ENCODE peak calls at places on chromosomes 5 and 9, in five cellular contexts. R is adrenal gland, S is fibroblast of lung, E is HFF-Myc, T is foreskin fibroblast. J is an unnamed sample.

GRCh38 chr9:132548971-132549649 is 33.3 kb upstream of the BARHL1 start:
- DNase-seq in R (no peak), S (peak), E (no peak), T (no peak), J (no peak)

GRCh38 chr5:440413-441180 is 2.4 kb upstream of the EXOC3 start:
- DNase-seq in R (no peak), S (no peak), E (no peak), T (no peak), J (peak)

GRCh38 chr5:124860271-124860670 is 113.8 kb upstream of the ZNF608 start:
- DNase-seq in R (no peak), S (peak), E (no peak), T (peak), J (no peak)

GRCh38 chr5:137220523-137220927 is 278.6 kb downstream of the SPOCK1 start:
- DNase-seq in R (peak), S (peak), E (peak), T (peak), J (peak)

GRCh38 chr9:12740845-12741244 is 34.0 kb upstream of the LURAP1L start:
- DNase-seq in R (no peak), S (peak), E (no peak), T (no peak), J (no peak)

GRCh38 chr9:120043448-120043847 is 536.5 kb downstream of the CDK5RAP2 start:
- DNase-seq in R (no peak), S (no peak), E (no peak), T (no peak), J (no peak)

GRCh38 chr5:57458443-57458842 is 24.2 kb downstream of the ACTBL2 start:
- DNase-seq in R (no peak), S (no peak), E (no peak), T (no peak), J (no peak)

GRCh38 chr9:35071814-35072460 is 488 bp downstream of the VCP start:
- DNase-seq in R (peak), S (peak), E (no peak), T (peak), J (peak)

GRCh38 chr9:134381671-134382505 is 55.6 kb downstream of the RXRA start:
- DNase-seq in R (no peak), S (peak), E (no peak), T (no peak), J (no peak)

GRCh38 chr9:27367922-27368316 is 71.0 kb upstream of the EQTN start:
- DNase-seq in R (no peak), S (no peak), E (no peak), T (no peak), J (no peak)

GRCh38 chr9:15543033-15543791 is 9.6 kb upstream of the CCDC171 start:
- DNase-seq in R (no peak), S (no peak), E (no peak), T (peak), J (no peak)

GRCh38 chr9:79952401-79952800 is 380.6 kb downstream of the TLE4 start:
- DNase-seq in R (no peak), S (peak), E (no peak), T (peak), J (no peak)

GRCh38 chr9:68933434-68934318 is 80.2 kb downstream of the PRKACG start:
- DNase-seq in R (no peak), S (no peak), E (no peak), T (no peak), J (no peak)

GRCh38 chr5:129664336-129664937 is 83.5 kb upstream of the MINAR2 start:
- DNase-seq in R (peak), S (peak), E (peak), T (peak), J (peak)

GRCh38 chr9:87567988-87568800 is 70.5 kb downstream of the DAPK1 start:
- DNase-seq in R (no peak), S (no peak), E (no peak), T (no peak), J (no peak)

GRCh38 chr9:12708562-12709298 is 15.5 kb downstream of the TYRP1 start:
- DNase-seq in R (no peak), S (peak), E (no peak), T (peak), J (no peak)

GRCh38 chr5:13941468-13941867 is 3.0 kb downstream of the DNAH5 start:
- DNase-seq in R (no peak), S (peak), E (no peak), T (no peak), J (no peak)

GRCh38 chr9:21657966-21658667 is 144.3 kb upstream of the MTAP start:
- DNase-seq in R (no peak), S (peak), E (no peak), T (no peak), J (no peak)

GRCh38 chr5:141858084-141858765 is 20.0 kb downstream of the PCDH1 start:
- DNase-seq in R (no peak), S (no peak), E (no peak), T (no peak), J (no peak)

GRCh38 chr5:141641634-141642278 is 5.0 kb downstream of the RELL2 start:
- DNase-seq in R (no peak), S (peak), E (no peak), T (peak), J (peak)

GRCh38 chr9:14314424-14314928 is 535 bp upstream of the NFIB start:
- DNase-seq in R (peak), S (peak), E (no peak), T (peak), J (peak)

GRCh38 chr9:92665836-92666235 is 4.1 kb downstream of the IPPK start:
- DNase-seq in R (no peak), S (no peak), E (no peak), T (no peak), J (no peak)

GRCh38 chr5:175444060-175444904 is at the start of gene DRD1:
- DNase-seq in R (peak), S (peak), E (no peak), T (peak), J (peak)

GRCh38 chr5:103327451-103327850 is 68.9 kb downstream of the MACIR start:
- DNase-seq in R (no peak), S (no peak), E (no peak), T (no peak), J (no peak)

GRCh38 chr5:91266184-91266705 is 116.9 kb downstream of the ARRDC3 start:
- DNase-seq in R (no peak), S (peak), E (no peak), T (peak), J (peak)

GRCh38 chr9:70954126-70954525 is 167.3 kb downstream of the TRPM3 start:
- DNase-seq in R (no peak), S (peak), E (peak), T (peak), J (no peak)

GRCh38 chr5:179322071-179323025 is 22.9 kb downstream of the ADAMTS2 start:
- DNase-seq in R (peak), S (peak), E (no peak), T (peak), J (no peak)

GRCh38 chr9:126647585-126648110 is 33.9 kb downstream of the LMX1B start:
- DNase-seq in R (no peak), S (no peak), E (no peak), T (no peak), J (no peak)

GRCh38 chr9:112401175-112401815 is 21.4 kb downstream of the HSDL2 start:
- DNase-seq in R (no peak), S (no peak), E (no peak), T (no peak), J (no peak)

GRCh38 chr9:93083592-93084470 is 12.2 kb upstream of the CARD19 start:
- DNase-seq in R (no peak), S (no peak), E (no peak), T (no peak), J (no peak)

GRCh38 chr9:94869415-94869838 is 142.9 kb downstream of the AOPEP start:
- DNase-seq in R (peak), S (peak), E (no peak), T (no peak), J (no peak)

DNA sequence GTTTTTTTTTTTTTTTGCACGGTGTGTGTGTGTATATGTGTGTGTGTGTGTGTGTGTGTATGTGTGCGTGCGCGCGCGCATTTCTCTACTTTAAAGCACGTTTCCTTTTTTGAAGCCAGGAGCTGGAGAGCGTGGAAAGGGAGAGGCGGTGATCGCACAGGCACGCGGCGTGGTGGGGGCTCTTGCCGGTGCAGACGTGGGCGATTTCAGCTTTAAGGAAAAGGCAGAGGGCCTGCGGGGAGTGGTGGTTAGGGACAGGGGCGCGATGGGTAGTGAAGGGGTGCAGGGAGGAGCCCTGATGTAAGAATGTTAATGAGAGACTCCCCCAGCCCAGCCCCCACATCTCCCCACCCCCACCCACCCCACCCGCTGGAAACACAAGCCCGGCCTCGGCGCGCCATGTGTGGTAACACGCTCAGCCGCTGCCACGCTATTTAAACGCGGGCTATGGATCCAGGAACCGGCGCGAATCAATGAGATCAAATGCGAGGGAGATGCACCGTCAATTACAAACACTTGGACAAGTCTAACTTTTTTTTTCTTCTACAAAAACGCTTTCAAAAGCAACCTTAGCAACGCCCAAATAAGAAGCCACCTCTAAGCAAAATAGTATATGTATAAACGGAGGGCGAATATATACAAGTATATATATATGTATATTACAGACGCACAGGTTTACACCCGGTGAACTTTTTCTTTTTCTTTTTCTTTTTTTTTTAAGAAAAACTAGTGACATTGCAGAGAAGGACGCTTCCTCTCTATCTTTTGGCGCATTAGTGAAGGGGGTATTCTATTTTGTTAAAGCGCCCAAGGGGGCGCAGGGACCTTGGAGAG is at the start of gene NPR3:
- DNase-seq in R (peak), S (peak), E (no peak), T (peak), J (peak)
- TF ChIP-seq CTCF in R (no peak), S (no peak), E (no peak), T (no peak), J (no peak)

GRCh38 chr9:110095238-110095637 is 112.7 kb downstream of the C9orf152 start:
- DNase-seq in R (no peak), S (peak), E (no peak), T (no peak), J (no peak)

GRCh38 chr9:110095776-110096175 is 112.2 kb downstream of the C9orf152 start:
- DNase-seq in R (no peak), S (peak), E (no peak), T (peak), J (no peak)

GRCh38 chr9:110103257-110103656 is 104.7 kb downstream of the C9orf152 start:
- DNase-seq in R (no peak), S (no peak), E (no peak), T (no peak), J (no peak)

GRCh38 chr9:110101531-110102161 is 106.3 kb downstream of the C9orf152 start:
- DNase-seq in R (no peak), S (no peak), E (no peak), T (no peak), J (peak)

GRCh38 chr9:110099236-110099741 is 108.7 kb downstream of the C9orf152 start:
- DNase-seq in R (no peak), S (peak), E (no peak), T (peak), J (no peak)
- TF ChIP-seq CTCF in R (no peak), S (no peak), E (no peak), T (no peak), J (no peak)

GRCh38 chr5:96348536-96348935 is 84.5 kb downstream of the PCSK1 start:
- DNase-seq in R (no peak), S (no peak), E (no peak), T (no peak), J (no peak)

GRCh38 chr5:96343094-96343493 is 90.0 kb downstream of the PCSK1 start:
- DNase-seq in R (no peak), S (no peak), E (no peak), T (no peak), J (no peak)

GRCh38 chr5:96347502-96348292 is 85.4 kb downstream of the PCSK1 start:
- DNase-seq in R (no peak), S (no peak), E (no peak), T (no peak), J (no peak)

GRCh38 chr5:96342581-96342980 is 90.5 kb downstream of the PCSK1 start:
- DNase-seq in R (no peak), S (no peak), E (no peak), T (no peak), J (no peak)

GRCh38 chr5:96344678-96345612 is 88.1 kb downstream of the PCSK1 start:
- DNase-seq in R (peak), S (peak), E (peak), T (peak), J (peak)
- TF ChIP-seq CTCF in R (peak), S (peak), E (peak), T (peak), J (peak)

GRCh38 chr9:5265939-5266338 is 34.7 kb downstream of the INSL4 start:
- DNase-seq in R (no peak), S (no peak), E (no peak), T (no peak), J (no peak)

GRCh38 chr9:5264219-5264595 is 33.0 kb downstream of the INSL4 start:
- DNase-seq in R (no peak), S (no peak), E (no peak), T (no peak), J (no peak)

GRCh38 chr9:5269249-5269715 is 35.2 kb downstream of the RLN2 start:
- DNase-seq in R (no peak), S (peak), E (no peak), T (no peak), J (no peak)

DNA sequence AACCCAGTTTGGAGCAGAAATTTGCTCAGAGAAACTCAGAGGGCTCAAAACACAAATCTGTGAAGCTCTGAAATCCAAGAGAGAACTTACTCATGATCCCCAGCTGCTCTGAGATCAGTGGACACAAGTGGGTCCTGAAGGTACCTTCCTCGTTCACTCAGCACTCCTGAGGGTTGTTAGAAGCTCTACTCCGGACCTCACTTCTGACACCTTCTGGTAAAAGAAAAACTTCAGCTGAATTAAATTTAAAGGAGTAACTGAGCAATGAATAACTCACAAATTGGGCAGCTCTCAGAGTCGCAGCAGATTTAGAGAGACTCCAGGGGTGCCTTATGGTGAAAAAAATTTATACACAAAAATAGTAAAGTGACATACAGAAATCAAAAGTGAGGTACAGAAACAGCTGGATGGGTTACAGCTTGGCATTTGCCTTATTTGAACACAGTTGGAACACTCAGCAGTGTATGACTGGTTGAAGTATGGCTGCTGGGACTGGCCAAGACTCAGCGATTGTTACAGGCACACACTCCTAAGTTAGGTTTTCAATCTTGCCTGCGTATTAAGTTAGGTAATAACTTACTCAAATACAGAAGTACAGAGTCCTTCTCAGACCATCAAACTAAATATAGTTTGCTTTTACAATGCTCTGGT is 32.5 kb downstream of the INSL4 start:
- DNase-seq in R (no peak), S (peak), E (no peak), T (no peak), J (no peak)
- TF ChIP-seq CTCF in R (no peak), S (no peak), E (no peak), T (no peak), J (peak)

DNA sequence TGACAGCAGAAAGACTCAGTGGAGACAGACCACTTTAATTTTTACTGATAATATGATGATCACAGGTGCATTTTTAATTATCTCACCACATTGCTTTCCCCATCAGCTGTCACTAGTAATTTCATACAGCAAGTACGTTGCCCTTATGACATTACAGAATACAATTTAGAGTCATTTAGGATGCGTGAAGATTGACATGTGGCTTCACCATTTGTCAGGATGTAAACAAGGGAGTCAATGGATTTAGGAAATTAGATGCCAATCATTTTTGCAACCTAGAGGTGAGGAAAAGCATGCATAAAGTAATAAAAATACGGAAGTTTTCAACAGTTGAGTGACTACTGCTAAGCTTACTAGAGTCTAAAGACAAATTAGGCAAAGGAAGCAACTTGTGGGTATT is 1129.6 kb downstream of the PTPRD start:
- DNase-seq in R (no peak), S (no peak), E (no peak), T (no peak), J (no peak)
- TF ChIP-seq CTCF in R (no peak), S (no peak), E (no peak), T (no peak), J (no peak)

GRCh38 chr5:82641362-82641988 is 363.3 kb upstream of the RPS23 start:
- DNase-seq in R (peak), S (peak), E (peak), T (peak), J (peak)
- TF ChIP-seq CTCF in R (peak), S (peak), E (peak), T (peak), J (peak)

GRCh38 chr5:134374234-134374633 is 2.9 kb downstream of the UBE2B start:
- DNase-seq in R (no peak), S (no peak), E (no peak), T (no peak), J (no peak)
- TF ChIP-seq CTCF in R (no peak), S (no peak), E (no peak), T (no peak), J (no peak)

GRCh38 chr5:148084269-148084668 is 20.5 kb downstream of the SPINK5 start:
- DNase-seq in R (no peak), S (no peak), E (no peak), T (no peak), J (no peak)
- TF ChIP-seq CTCF in R (no peak), S (no peak), E (no peak), T (no peak), J (no peak)

DNA sequence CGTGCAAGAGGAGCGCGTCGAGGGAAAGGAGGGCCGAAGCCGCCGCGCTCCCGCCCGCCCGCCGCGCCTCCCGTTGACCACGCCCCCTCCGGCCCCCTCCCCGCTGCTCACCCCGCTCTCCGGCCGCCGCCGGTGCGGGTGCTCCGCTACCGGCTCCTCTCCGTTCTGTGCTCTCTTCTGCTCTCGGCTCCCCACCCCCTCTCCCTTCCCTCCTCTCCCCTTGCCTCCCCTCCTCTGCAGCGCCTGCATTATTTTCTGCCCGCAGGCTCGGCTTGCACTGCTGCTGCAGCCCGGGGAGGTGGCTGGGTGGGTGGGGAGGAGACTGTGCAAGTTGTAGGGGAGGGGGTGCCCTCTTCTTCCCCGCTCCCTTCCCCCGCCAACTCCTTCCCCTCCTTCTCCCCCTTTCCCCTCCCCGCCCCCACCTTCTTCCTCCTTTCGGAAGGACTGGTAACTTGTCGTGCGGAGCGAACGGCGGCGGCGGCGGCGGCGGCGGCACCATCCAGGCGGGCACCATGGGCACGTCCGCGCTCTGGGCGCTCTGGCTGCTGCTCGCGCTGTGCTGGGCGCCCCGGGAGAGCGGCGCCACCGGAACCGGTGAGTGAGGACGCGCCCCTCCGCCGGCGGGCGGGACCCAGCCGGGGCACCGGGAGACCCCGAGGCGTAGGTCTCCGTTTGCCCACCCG is at the start of gene VLDLR:
- DNase-seq in R (peak), S (peak), E (no peak), T (peak), J (no peak)
- TF ChIP-seq CTCF in R (no peak), S (no peak), E (no peak), T (no peak), J (no peak)

J was measured in GM13977.